ENCODE peak calls at places on chromosomes 6 and 20, in four cellular contexts. N, H, G and C are unnamed samples.
A peak's percentile ranks its signal among the peaks of the same experiment; 100 is the strongest.

GRCh38 chr20:41176711-41177552 is 39.6 kb downstream of the PLCG1 start:
- DNase-seq in G (no peak), H (no peak), N (no peak), C (peak; percentile 42)

GRCh38 chr6:50707652-50708325 is 5.5 kb upstream of the TFAP2D start:
- DNase-seq in H (no peak), G (no peak), N (no peak), C (no peak)

GRCh38 chr6:166508726-166509125 is 77.8 kb downstream of the RAMACL start:
- DNase-seq in G (no peak), N (no peak), H (no peak), C (no peak)

GRCh38 chr6:37732688-37733087 is 35.0 kb upstream of the MDGA1 start:
- DNase-seq in H (no peak), N (no peak), G (no peak), C (no peak)

GRCh38 chr20:62236674-62236996 is 1.7 kb upstream of the OSBPL2 start:
- DNase-seq in G (no peak), H (no peak), N (no peak), C (no peak)

GRCh38 chr6:54910326-54910952 is 63.9 kb downstream of the FAM83B start:
- DNase-seq in N (no peak), G (peak; percentile 18), H (no peak), C (no peak)

GRCh38 chr6:87730310-87730709 is 28.3 kb upstream of the AKIRIN2 start:
- DNase-seq in H (no peak), G (peak; percentile 46), N (no peak), C (peak; percentile 10)

GRCh38 chr6:158909938-158910337 is 90.1 kb downstream of the RSPH3 start:
- DNase-seq in H (no peak), N (no peak), G (no peak), C (no peak)

GRCh38 chr6:329888-330691 is 37.8 kb downstream of the DUSP22 start:
- DNase-seq in N (no peak), G (no peak), H (no peak), C (no peak)

GRCh38 chr20:40339661-40340449 is 349.2 kb downstream of the MAFB start:
- DNase-seq in H (no peak), N (no peak), G (no peak), C (no peak)

GRCh38 chr20:60695223-60695622 is 556.8 kb upstream of the CDH4 start:
- DNase-seq in G (no peak), H (peak; percentile 31), N (no peak), C (no peak)

GRCh38 chr6:126056355-126057004 is 70.1 kb downstream of the TRMT11 start:
- DNase-seq in H (no peak), G (no peak), N (no peak), C (no peak)

GRCh38 chr6:26183581-26184408 is 96.6 kb downstream of the HFE start:
- DNase-seq in G (peak; percentile 87), N (peak; percentile 31), H (no peak), C (peak; percentile 73)

GRCh38 chr6:163239572-163240340 is 174.8 kb upstream of the QKI start:
- DNase-seq in G (no peak), N (no peak), H (no peak), C (no peak)

GRCh38 chr20:9215539-9215938 is 146.7 kb downstream of the PLCB4 start:
- DNase-seq in N (no peak), G (peak; percentile 24), H (no peak), C (no peak)

GRCh38 chr6:91098006-91098405 is 511.1 kb upstream of the MAP3K7 start:
- DNase-seq in G (no peak), N (no peak), H (no peak), C (no peak)

GRCh38 chr6:169962604-169963469 is 211.4 kb downstream of the ERMARD start:
- DNase-seq in H (no peak), N (no peak), G (no peak), C (no peak)

GRCh38 chr6:36317623-36318022 is 19.1 kb downstream of the BNIP5 start:
- DNase-seq in N (no peak), G (no peak), H (no peak), C (no peak)

GRCh38 chr20:63521602-63522001 is 1.0 kb downstream of the PPDPF start:
- DNase-seq in H (no peak), N (no peak), G (peak; percentile 37), C (no peak)

GRCh38 chr6:139060332-139060731 is 31.8 kb downstream of the ABRACL start:
- DNase-seq in G (peak; percentile 89), H (no peak), N (no peak), C (no peak)

GRCh38 chr6:151054304-151054703 is 185.5 kb upstream of the AKAP12 start:
- DNase-seq in G (no peak), N (no peak), H (no peak), C (no peak)

GRCh38 chr6:31620586-31621319 is at the start of gene PRRC2A:
- DNase-seq in G (peak; percentile 83), N (peak; percentile 78), H (peak; percentile 81), C (no peak)

GRCh38 chr6:142459267-142459666 is 157.5 kb downstream of the ADGRG6 start:
- DNase-seq in G (peak; percentile 24), H (no peak), N (no peak), C (no peak)

GRCh38 chr6:153129873-153130514 is 1.1 kb downstream of the RGS17 start:
- DNase-seq in N (no peak), G (peak; percentile 53), H (peak; percentile 15), C (peak; percentile 17)

GRCh38 chr6:106027760-106028159 is 58.4 kb upstream of the PRDM1 start:
- DNase-seq in G (no peak), H (no peak), N (no peak), C (no peak)

GRCh38 chr6:112253505-112253841 is 894 bp downstream of the LAMA4 start:
- DNase-seq in H (peak; percentile 5), G (no peak), N (no peak), C (no peak)

GRCh38 chr6:32369678-32370077 is 2.0 kb downstream of the TSBP1 start:
- DNase-seq in H (peak; percentile 22), N (no peak), G (peak; percentile 22), C (no peak)